ENCODE peak calls at places on chromosomes 3 and 15, in seven cellular contexts. One of them, this sample, is unnamed.
A peak's percentile ranks its signal among the peaks of the same experiment; 100 is the strongest.

GRCh38 chr3:183098538-183099025 is 714 bp downstream of the MCCC1 start:
- DNase-seq in naive thymus-derived CD4-positive, alpha-beta T cell: no peak
- DNase-seq in PC-9: no peak
- DNase-seq in GM23248: no peak
- DNase-seq in lower lobe of right lung: no peak
- DNase-seq in IMR-90: no peak
- DNase-seq in esophagus muscularis mucosa: no peak
- DNase-seq in this sample: no peak

GRCh38 chr3:60322334-60322856 is 928.9 kb downstream of the FHIT start:
- DNase-seq in naive thymus-derived CD4-positive, alpha-beta T cell: no peak
- DNase-seq in PC-9: no peak
- DNase-seq in GM23248: no peak
- DNase-seq in lower lobe of right lung: no peak
- DNase-seq in IMR-90: no peak
- DNase-seq in esophagus muscularis mucosa: no peak
- DNase-seq in this sample: no peak

GRCh38 chr3:130528120-130528519 is 11.1 kb downstream of the COL6A6 start:
- DNase-seq in naive thymus-derived CD4-positive, alpha-beta T cell: no peak
- DNase-seq in PC-9: no peak
- DNase-seq in GM23248: no peak
- DNase-seq in lower lobe of right lung: no peak
- DNase-seq in IMR-90: no peak
- DNase-seq in esophagus muscularis mucosa: peak; percentile 64
- DNase-seq in this sample: no peak

GRCh38 chr15:74696808-74697207 is 984 bp upstream of the EDC3 start:
- DNase-seq in naive thymus-derived CD4-positive, alpha-beta T cell: no peak
- DNase-seq in PC-9: no peak
- DNase-seq in GM23248: no peak
- DNase-seq in lower lobe of right lung: no peak
- DNase-seq in IMR-90: no peak
- DNase-seq in esophagus muscularis mucosa: no peak
- DNase-seq in this sample: no peak

GRCh38 chr3:36881735-36882134 is 63.1 kb downstream of the TRANK1 start:
- DNase-seq in naive thymus-derived CD4-positive, alpha-beta T cell: no peak
- DNase-seq in PC-9: no peak
- DNase-seq in GM23248: no peak
- DNase-seq in lower lobe of right lung: no peak
- DNase-seq in IMR-90: no peak
- DNase-seq in esophagus muscularis mucosa: no peak
- DNase-seq in this sample: no peak

GRCh38 chr3:171846594-171846993 is 3.4 kb downstream of the TMEM212 start:
- DNase-seq in naive thymus-derived CD4-positive, alpha-beta T cell: peak; percentile 2
- DNase-seq in PC-9: no peak
- DNase-seq in GM23248: peak; percentile 35
- DNase-seq in lower lobe of right lung: no peak
- DNase-seq in IMR-90: peak; percentile 91
- DNase-seq in esophagus muscularis mucosa: no peak
- DNase-seq in this sample: no peak

GRCh38 chr3:73602171-73602570 is 22.6 kb downstream of the PDZRN3 start:
- DNase-seq in naive thymus-derived CD4-positive, alpha-beta T cell: no peak
- DNase-seq in PC-9: no peak
- DNase-seq in GM23248: peak; percentile 96
- DNase-seq in lower lobe of right lung: no peak
- DNase-seq in IMR-90: peak; percentile 94
- DNase-seq in esophagus muscularis mucosa: no peak
- DNase-seq in this sample: peak; percentile 68

GRCh38 chr15:100171411-100171810 is 170.4 kb downstream of the ADAMTS17 start:
- DNase-seq in naive thymus-derived CD4-positive, alpha-beta T cell: no peak
- DNase-seq in PC-9: no peak
- DNase-seq in GM23248: no peak
- DNase-seq in lower lobe of right lung: no peak
- DNase-seq in IMR-90: no peak
- DNase-seq in esophagus muscularis mucosa: no peak
- DNase-seq in this sample: no peak

GRCh38 chr15:81939604-81940440 is 106.0 kb downstream of the MEX3B start:
- DNase-seq in naive thymus-derived CD4-positive, alpha-beta T cell: peak; percentile 2
- DNase-seq in PC-9: no peak
- DNase-seq in GM23248: peak; percentile 20
- DNase-seq in lower lobe of right lung: no peak
- DNase-seq in IMR-90: peak; percentile 81
- DNase-seq in esophagus muscularis mucosa: no peak
- DNase-seq in this sample: peak; percentile 36

GRCh38 chr3:161700998-161701397 is 204.4 kb downstream of the OTOL1 start:
- DNase-seq in naive thymus-derived CD4-positive, alpha-beta T cell: no peak
- DNase-seq in PC-9: no peak
- DNase-seq in GM23248: no peak
- DNase-seq in lower lobe of right lung: no peak
- DNase-seq in IMR-90: no peak
- DNase-seq in esophagus muscularis mucosa: no peak
- DNase-seq in this sample: peak; percentile 26

GRCh38 chr15:92662797-92663196 is 7.2 kb upstream of the FAM174B start:
- DNase-seq in naive thymus-derived CD4-positive, alpha-beta T cell: no peak
- DNase-seq in PC-9: no peak
- DNase-seq in GM23248: no peak
- DNase-seq in lower lobe of right lung: no peak
- DNase-seq in IMR-90: no peak
- DNase-seq in esophagus muscularis mucosa: peak; percentile 47
- DNase-seq in this sample: no peak

GRCh38 chr15:81749667-81750360 is 296.0 kb downstream of the MEX3B start:
- DNase-seq in naive thymus-derived CD4-positive, alpha-beta T cell: no peak
- DNase-seq in PC-9: no peak
- DNase-seq in GM23248: no peak
- DNase-seq in lower lobe of right lung: no peak
- DNase-seq in IMR-90: no peak
- DNase-seq in esophagus muscularis mucosa: no peak
- DNase-seq in this sample: no peak

GRCh38 chr15:57570994-57571393 is 20.7 kb upstream of the MYZAP start:
- DNase-seq in naive thymus-derived CD4-positive, alpha-beta T cell: no peak
- DNase-seq in PC-9: peak; percentile 23
- DNase-seq in GM23248: peak; percentile 76
- DNase-seq in lower lobe of right lung: no peak
- DNase-seq in IMR-90: peak; percentile 21
- DNase-seq in esophagus muscularis mucosa: no peak
- DNase-seq in this sample: no peak

GRCh38 chr3:197490098-197490497 is 65.7 kb downstream of the BDH1 start:
- DNase-seq in naive thymus-derived CD4-positive, alpha-beta T cell: no peak
- DNase-seq in PC-9: peak; percentile 95
- DNase-seq in GM23248: peak; percentile 62
- DNase-seq in lower lobe of right lung: peak; percentile 57
- DNase-seq in IMR-90: peak; percentile 57
- DNase-seq in esophagus muscularis mucosa: no peak
- DNase-seq in this sample: peak; percentile 63

GRCh38 chr3:26422415-26422814 is 200.2 kb upstream of the LRRC3B start:
- DNase-seq in naive thymus-derived CD4-positive, alpha-beta T cell: no peak
- DNase-seq in PC-9: no peak
- DNase-seq in GM23248: no peak
- DNase-seq in lower lobe of right lung: no peak
- DNase-seq in IMR-90: no peak
- DNase-seq in esophagus muscularis mucosa: no peak
- DNase-seq in this sample: no peak

GRCh38 chr3:105997800-105998526 is 129.2 kb upstream of the CBLB start:
- DNase-seq in naive thymus-derived CD4-positive, alpha-beta T cell: no peak
- DNase-seq in PC-9: peak; percentile 61
- DNase-seq in GM23248: peak; percentile 96
- DNase-seq in lower lobe of right lung: peak; percentile 50
- DNase-seq in IMR-90: peak; percentile 95
- DNase-seq in esophagus muscularis mucosa: no peak
- DNase-seq in this sample: no peak

GRCh38 chr3:151383111-151383510 is 1.4 kb downstream of the P2RY12 start:
- DNase-seq in naive thymus-derived CD4-positive, alpha-beta T cell: no peak
- DNase-seq in PC-9: no peak
- DNase-seq in GM23248: no peak
- DNase-seq in lower lobe of right lung: no peak
- DNase-seq in IMR-90: no peak
- DNase-seq in esophagus muscularis mucosa: no peak
- DNase-seq in this sample: peak; percentile 23

GRCh38 chr3:132006605-132007204 is 28.1 kb downstream of the CPNE4 start:
- DNase-seq in naive thymus-derived CD4-positive, alpha-beta T cell: no peak
- DNase-seq in PC-9: peak; percentile 33
- DNase-seq in GM23248: peak; percentile 71
- DNase-seq in lower lobe of right lung: peak; percentile 45
- DNase-seq in IMR-90: peak; percentile 24
- DNase-seq in esophagus muscularis mucosa: no peak
- DNase-seq in this sample: peak; percentile 67

GRCh38 chr3:186643493-186643892 is 3.3 kb downstream of the FETUB start:
- DNase-seq in naive thymus-derived CD4-positive, alpha-beta T cell: no peak
- DNase-seq in PC-9: no peak
- DNase-seq in GM23248: no peak
- DNase-seq in lower lobe of right lung: no peak
- DNase-seq in IMR-90: no peak
- DNase-seq in esophagus muscularis mucosa: no peak
- DNase-seq in this sample: no peak

GRCh38 chr3:5806192-5806591 is 618.7 kb downstream of the EDEM1 start:
- DNase-seq in naive thymus-derived CD4-positive, alpha-beta T cell: no peak
- DNase-seq in PC-9: no peak
- DNase-seq in GM23248: no peak
- DNase-seq in lower lobe of right lung: no peak
- DNase-seq in IMR-90: no peak
- DNase-seq in esophagus muscularis mucosa: no peak
- DNase-seq in this sample: no peak

GRCh38 chr15:39131605-39132004 is 449.3 kb upstream of the THBS1 start:
- DNase-seq in naive thymus-derived CD4-positive, alpha-beta T cell: no peak
- DNase-seq in PC-9: no peak
- DNase-seq in GM23248: peak; percentile 82
- DNase-seq in lower lobe of right lung: no peak
- DNase-seq in IMR-90: peak; percentile 56
- DNase-seq in esophagus muscularis mucosa: no peak
- DNase-seq in this sample: no peak

DNA sequence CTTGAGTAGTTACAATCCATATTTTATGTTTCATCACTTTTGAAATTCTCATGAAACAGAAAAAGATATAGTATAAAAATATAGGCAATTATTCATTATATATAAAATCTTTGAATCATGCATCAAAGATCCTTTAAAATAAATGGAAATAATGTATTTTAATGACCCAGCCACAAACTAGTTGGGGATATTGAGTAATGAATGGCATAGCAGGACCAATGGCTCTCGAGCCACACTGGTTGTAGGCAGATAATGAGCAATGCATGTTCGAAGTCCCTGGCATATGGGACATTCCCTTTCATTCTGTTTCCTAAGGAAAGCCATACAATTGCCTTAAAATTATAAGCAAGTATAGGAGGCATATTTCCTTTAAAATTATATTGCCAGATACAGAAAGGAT is 107.4 kb upstream of the IL12A start:
- DNase-seq in naive thymus-derived CD4-positive, alpha-beta T cell: no peak
- DNase-seq in PC-9: no peak
- DNase-seq in GM23248: no peak
- DNase-seq in lower lobe of right lung: no peak
- DNase-seq in IMR-90: no peak
- DNase-seq in esophagus muscularis mucosa: no peak
- DNase-seq in this sample: no peak
- H3K4me1 ChIP-seq in naive thymus-derived CD4-positive, alpha-beta T cell: no peaks in the 10 kb centered on the region
- H3K4me1 ChIP-seq in PC-9: no peaks in the 10 kb centered on the region
- H3K4me1 ChIP-seq in GM23248: peaks cover 23% of the 10 kb centered on the region
- H3K4me1 ChIP-seq in lower lobe of right lung: peaks cover 19% of the 10 kb centered on the region
- H3K4me1 ChIP-seq in IMR-90: peaks cover 17% of the 10 kb centered on the region
- H3K4me1 ChIP-seq in esophagus muscularis mucosa: peaks cover 79% of the 10 kb centered on the region
- H3K4me1 ChIP-seq in this sample: no peaks in the 10 kb centered on the region

GRCh38 chr3:27429909-27430308 is 54.3 kb downstream of the SLC4A7 start:
- DNase-seq in naive thymus-derived CD4-positive, alpha-beta T cell: no peak
- DNase-seq in PC-9: no peak
- DNase-seq in GM23248: no peak
- DNase-seq in lower lobe of right lung: no peak
- DNase-seq in IMR-90: no peak
- DNase-seq in esophagus muscularis mucosa: no peak
- DNase-seq in this sample: no peak

GRCh38 chr3:27425896-27426565 is 56.8 kb upstream of the NEK10 start:
- DNase-seq in naive thymus-derived CD4-positive, alpha-beta T cell: no peak
- DNase-seq in PC-9: no peak
- DNase-seq in GM23248: no peak
- DNase-seq in lower lobe of right lung: no peak
- DNase-seq in IMR-90: no peak
- DNase-seq in esophagus muscularis mucosa: no peak
- DNase-seq in this sample: no peak

GRCh38 chr3:27426926-27427325 is 57.3 kb downstream of the SLC4A7 start:
- DNase-seq in naive thymus-derived CD4-positive, alpha-beta T cell: no peak
- DNase-seq in PC-9: no peak
- DNase-seq in GM23248: no peak
- DNase-seq in lower lobe of right lung: no peak
- DNase-seq in IMR-90: no peak
- DNase-seq in esophagus muscularis mucosa: no peak
- DNase-seq in this sample: no peak

GRCh38 chr3:27431116-27431515 is 53.1 kb downstream of the SLC4A7 start:
- DNase-seq in naive thymus-derived CD4-positive, alpha-beta T cell: no peak
- DNase-seq in PC-9: peak; percentile 65
- DNase-seq in GM23248: peak; percentile 98
- DNase-seq in lower lobe of right lung: no peak
- DNase-seq in IMR-90: peak; percentile 99
- DNase-seq in esophagus muscularis mucosa: no peak
- DNase-seq in this sample: no peak

DNA sequence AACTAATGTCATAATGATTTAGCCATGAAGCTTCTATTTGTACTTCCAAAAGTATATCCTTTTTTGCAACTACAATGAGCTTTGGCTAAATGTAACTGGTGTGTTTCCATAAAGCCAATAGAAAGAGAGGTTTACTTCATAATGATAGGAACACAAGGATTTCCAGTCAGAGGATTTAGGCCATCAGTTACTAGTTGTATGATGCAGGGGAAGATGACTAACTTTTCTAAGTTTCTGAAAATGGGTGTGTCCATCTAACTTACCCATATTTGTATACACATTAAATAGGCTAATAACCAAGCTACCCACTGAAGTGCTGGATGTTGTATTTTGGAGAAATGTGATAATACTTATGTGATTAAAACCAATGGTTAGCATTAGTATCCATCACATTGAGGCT is 55.7 kb downstream of the SLC4A7 start:
- DNase-seq in naive thymus-derived CD4-positive, alpha-beta T cell: no peak
- DNase-seq in PC-9: no peak
- DNase-seq in GM23248: peak; percentile 52
- DNase-seq in lower lobe of right lung: no peak
- DNase-seq in IMR-90: peak; percentile 17
- DNase-seq in esophagus muscularis mucosa: no peak
- DNase-seq in this sample: no peak
- H3K36me3 ChIP-seq in naive thymus-derived CD4-positive, alpha-beta T cell: peaks cover 16% of the 10 kb centered on the region
- H3K36me3 ChIP-seq in PC-9: peaks cover 38% of the 10 kb centered on the region
- H3K36me3 ChIP-seq in GM23248: peaks cover 66% of the 10 kb centered on the region
- H3K36me3 ChIP-seq in lower lobe of right lung: peaks cover 24% of the 10 kb centered on the region
- H3K36me3 ChIP-seq in IMR-90: peaks cover 14% of the 10 kb centered on the region
- H3K36me3 ChIP-seq in esophagus muscularis mucosa: no peaks in the 10 kb centered on the region
- H3K36me3 ChIP-seq in this sample: peaks cover 46% of the 10 kb centered on the region

GRCh38 chr3:31197941-31198340 is 303.5 kb upstream of the GADL1 start:
- DNase-seq in naive thymus-derived CD4-positive, alpha-beta T cell: no peak
- DNase-seq in PC-9: no peak
- DNase-seq in GM23248: peak; percentile 44
- DNase-seq in lower lobe of right lung: no peak
- DNase-seq in IMR-90: no peak
- DNase-seq in esophagus muscularis mucosa: no peak
- DNase-seq in this sample: no peak
- H3K4me3 ChIP-seq in naive thymus-derived CD4-positive, alpha-beta T cell: no peak overlapping the region
- H3K4me3 ChIP-seq in PC-9: no peak overlapping the region
- H3K4me3 ChIP-seq in GM23248: no peak overlapping the region
- H3K4me3 ChIP-seq in lower lobe of right lung: no peak overlapping the region
- H3K4me3 ChIP-seq in IMR-90: no peak overlapping the region
- H3K4me3 ChIP-seq in esophagus muscularis mucosa: no peak overlapping the region
- H3K4me3 ChIP-seq in this sample: no peak overlapping the region

DNA sequence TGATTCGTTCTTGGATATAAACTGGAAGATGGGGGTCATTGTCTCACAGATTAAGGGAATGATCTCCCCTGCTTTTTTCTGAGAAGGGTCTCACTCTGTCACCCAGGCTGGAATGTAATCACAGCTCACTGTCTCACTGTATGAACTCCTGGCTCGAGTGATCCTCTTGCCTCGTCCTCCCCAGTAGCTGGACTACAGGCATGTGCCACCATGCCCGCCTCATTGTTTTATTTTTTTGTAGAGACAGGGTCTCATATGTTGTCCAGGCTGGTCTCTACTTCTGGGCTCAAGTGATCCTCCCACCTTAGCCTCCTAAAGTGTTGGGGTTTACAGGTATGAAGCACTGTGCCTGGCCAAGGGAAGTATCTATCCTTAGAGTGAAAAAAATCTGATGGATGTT is 5.4 kb downstream of the OXSR1 start:
- DNase-seq in naive thymus-derived CD4-positive, alpha-beta T cell: no peak
- DNase-seq in PC-9: no peak
- DNase-seq in GM23248: no peak
- DNase-seq in lower lobe of right lung: no peak
- DNase-seq in IMR-90: no peak
- DNase-seq in esophagus muscularis mucosa: no peak
- DNase-seq in this sample: no peak
- H3K4me1 ChIP-seq in naive thymus-derived CD4-positive, alpha-beta T cell: peaks cover 33% of the 10 kb centered on the region
- H3K4me1 ChIP-seq in PC-9: peaks cover 41% of the 10 kb centered on the region
- H3K4me1 ChIP-seq in GM23248: peaks cover 60% of the 10 kb centered on the region
- H3K4me1 ChIP-seq in lower lobe of right lung: peaks cover 40% of the 10 kb centered on the region
- H3K4me1 ChIP-seq in IMR-90: peaks cover 16% of the 10 kb centered on the region
- H3K4me1 ChIP-seq in esophagus muscularis mucosa: peaks cover 85% of the 10 kb centered on the region
- H3K4me1 ChIP-seq in this sample: peaks cover 19% of the 10 kb centered on the region